ENCODE peak calls at places on chromosome 1, in six cellular contexts. S is HFF-Myc, U is body of pancreas, G is A549, P is PC-3, R is cardiac fibroblast. F is an unnamed sample.

GRCh38 chr1:180502361-180503273 is at the start of gene ACBD6:
- DNase-seq in R (peak; percentile 90), U (peak; percentile 83), S (peak; percentile 64), G (peak; percentile 94), P (peak; percentile 78), F (peak; percentile 93)

GRCh38 chr1:19336543-19336942 is 24.4 kb downstream of the SLC66A1 start:
- DNase-seq in G (no peak), P (peak; percentile 81), U (no peak), R (no peak), S (no peak), F (no peak)

GRCh38 chr1:22662318-22662717 is 9.3 kb downstream of the C1QB start:
- DNase-seq in U (no peak), S (no peak), G (peak; percentile 66), R (no peak), P (peak; percentile 28), F (peak; percentile 44)

GRCh38 chr1:244971524-244972216 is 107.3 kb upstream of the HNRNPU start:
- DNase-seq in S (no peak), U (no peak), P (no peak), R (no peak), G (no peak), F (peak; percentile 26)

GRCh38 chr1:22342734-22343191 is 108.9 kb upstream of the ZBTB40 start:
- DNase-seq in R (no peak), U (no peak), P (no peak), G (no peak), S (no peak), F (no peak)

GRCh38 chr1:26145041-26145959 is 13.6 kb upstream of the FAM110D start:
- DNase-seq in R (peak; percentile 88), U (peak; percentile 88), P (peak; percentile 90), G (peak; percentile 80), S (no peak), F (peak; percentile 67)

GRCh38 chr1:3731951-3732746 is 20.1 kb upstream of the CCDC27 start:
- DNase-seq in R (no peak), P (no peak), S (no peak), U (no peak), G (no peak), F (no peak)

GRCh38 chr1:202706851-202707250 is 3.4 kb downstream of the SYT2 start:
- DNase-seq in S (no peak), R (no peak), U (no peak), G (no peak), P (no peak), F (no peak)

GRCh38 chr1:108801101-108801500 is 54.6 kb downstream of the STXBP3 start:
- DNase-seq in G (no peak), U (no peak), R (peak; percentile 37), P (no peak), S (no peak), F (no peak)

GRCh38 chr1:16122361-16122881 is 33.4 kb downstream of the EPHA2 start:
- DNase-seq in G (no peak), U (no peak), R (peak; percentile 24), P (peak; percentile 38), S (no peak), F (no peak)

GRCh38 chr1:91712981-91713841 is 172.7 kb downstream of the TGFBR3 start:
- DNase-seq in G (no peak), R (peak; percentile 81), U (no peak), P (no peak), S (no peak), F (peak; percentile 53)

GRCh38 chr1:165114022-165114888 is 242.3 kb downstream of the LMX1A start:
- DNase-seq in G (peak; percentile 59), R (peak; percentile 51), P (peak; percentile 91), U (peak; percentile 49), S (peak; percentile 42), F (peak; percentile 20)

GRCh38 chr1:223720987-223721591 is 8.8 kb downstream of the CAPN2 start:
- DNase-seq in U (no peak), S (no peak), R (peak; percentile 77), G (peak; percentile 87), P (peak; percentile 74), F (no peak)

GRCh38 chr1:15616704-15617172 is 520 bp upstream of the DDI2 start:
- DNase-seq in R (peak; percentile 64), S (no peak), G (no peak), U (no peak), P (no peak), F (peak; percentile 27)

GRCh38 chr1:175272361-175272760 is 79.8 kb upstream of the KIAA0040 start:
- DNase-seq in U (no peak), R (no peak), S (no peak), P (no peak), G (no peak), F (no peak)

GRCh38 chr1:240190881-240191385 is 99.2 kb downstream of the FMN2 start:
- DNase-seq in G (peak; percentile 87), P (peak; percentile 88), R (peak; percentile 86), S (peak; percentile 92), U (no peak), F (no peak)

GRCh38 chr1:25573961-25574360 is 30.6 kb downstream of the LDLRAP1 start:
- DNase-seq in S (no peak), G (no peak), P (no peak), R (no peak), U (no peak), F (no peak)

GRCh38 chr1:167681024-167681423 is 40.8 kb upstream of the MPZL1 start:
- DNase-seq in U (no peak), R (no peak), G (no peak), P (no peak), S (no peak), F (no peak)

GRCh38 chr1:53576381-53576801 is 117.2 kb downstream of the DMRTB1 start:
- DNase-seq in R (no peak), G (no peak), U (no peak), S (no peak), P (no peak), F (no peak)

GRCh38 chr1:112337028-112337531 is 58.9 kb upstream of the CTTNBP2NL start:
- DNase-seq in U (peak; percentile 48), S (no peak), G (peak; percentile 45), P (peak; percentile 38), R (peak; percentile 72), F (peak; percentile 21)

GRCh38 chr1:6286266-6286665 is 25.4 kb upstream of the GPR153 start:
- DNase-seq in U (no peak), R (no peak), G (no peak), S (no peak), P (no peak), F (no peak)

GRCh38 chr1:66769512-66770229 is 17.4 kb downstream of the DYNLT5 start:
- DNase-seq in U (no peak), G (no peak), P (no peak), R (no peak), S (no peak), F (no peak)

GRCh38 chr1:223876643-223877042 is 30.9 kb upstream of the TP53BP2 start:
- DNase-seq in U (no peak), G (no peak), P (no peak), R (no peak), S (no peak), F (no peak)

GRCh38 chr1:218743861-218744505 is 398.8 kb downstream of the TGFB2 start:
- DNase-seq in P (peak; percentile 53), U (no peak), S (no peak), R (no peak), G (no peak), F (no peak)

DNA sequence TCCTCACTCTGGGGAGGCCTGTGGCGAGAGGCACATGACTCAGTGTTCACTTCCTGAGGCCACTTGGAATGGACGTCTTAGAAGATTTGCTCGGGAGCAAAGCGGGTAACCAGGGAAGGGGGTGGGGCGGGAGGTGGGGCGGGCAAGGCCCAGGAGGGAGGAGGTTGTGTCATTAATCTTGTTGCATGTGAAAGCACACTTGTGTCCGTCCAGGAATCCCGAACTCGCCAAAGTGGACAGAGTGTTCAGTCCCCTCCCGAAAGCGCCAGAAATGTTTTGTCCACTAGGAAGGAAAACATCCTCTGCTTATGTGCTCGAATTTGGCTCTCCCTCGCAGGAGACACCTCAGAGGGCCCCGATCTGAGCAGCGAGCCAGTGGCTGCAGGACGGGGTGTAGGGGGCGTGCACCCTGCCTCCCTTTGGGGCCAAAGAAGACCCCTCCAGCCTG is 84.2 kb downstream of the SPSB1 start:
- DNase-seq in R (peak; percentile 63), U (no peak), P (no peak), S (no peak), G (no peak), F (no peak)
- TF ChIP-seq CTCF in R (no peak), U (no peak), P (no peak), S (no peak), G (no peak), F (no peak)

GRCh38 chr1:115982399-115982798 is 6.1 kb downstream of the SLC22A15 start:
- DNase-seq in S (no peak), P (no peak), R (no peak), G (no peak), U (no peak), F (peak; percentile 42)

GRCh38 chr1:115980156-115980555 is 3.8 kb downstream of the SLC22A15 start:
- DNase-seq in S (no peak), P (no peak), R (no peak), G (no peak), U (no peak), F (no peak)

GRCh38 chr1:115978292-115978941 is 2.1 kb downstream of the SLC22A15 start:
- DNase-seq in R (no peak), U (no peak), S (no peak), G (no peak), P (no peak), F (no peak)

GRCh38 chr1:115983584-115983983 is 7.3 kb downstream of the SLC22A15 start:
- DNase-seq in U (no peak), P (no peak), S (no peak), G (no peak), R (no peak), F (no peak)

DNA sequence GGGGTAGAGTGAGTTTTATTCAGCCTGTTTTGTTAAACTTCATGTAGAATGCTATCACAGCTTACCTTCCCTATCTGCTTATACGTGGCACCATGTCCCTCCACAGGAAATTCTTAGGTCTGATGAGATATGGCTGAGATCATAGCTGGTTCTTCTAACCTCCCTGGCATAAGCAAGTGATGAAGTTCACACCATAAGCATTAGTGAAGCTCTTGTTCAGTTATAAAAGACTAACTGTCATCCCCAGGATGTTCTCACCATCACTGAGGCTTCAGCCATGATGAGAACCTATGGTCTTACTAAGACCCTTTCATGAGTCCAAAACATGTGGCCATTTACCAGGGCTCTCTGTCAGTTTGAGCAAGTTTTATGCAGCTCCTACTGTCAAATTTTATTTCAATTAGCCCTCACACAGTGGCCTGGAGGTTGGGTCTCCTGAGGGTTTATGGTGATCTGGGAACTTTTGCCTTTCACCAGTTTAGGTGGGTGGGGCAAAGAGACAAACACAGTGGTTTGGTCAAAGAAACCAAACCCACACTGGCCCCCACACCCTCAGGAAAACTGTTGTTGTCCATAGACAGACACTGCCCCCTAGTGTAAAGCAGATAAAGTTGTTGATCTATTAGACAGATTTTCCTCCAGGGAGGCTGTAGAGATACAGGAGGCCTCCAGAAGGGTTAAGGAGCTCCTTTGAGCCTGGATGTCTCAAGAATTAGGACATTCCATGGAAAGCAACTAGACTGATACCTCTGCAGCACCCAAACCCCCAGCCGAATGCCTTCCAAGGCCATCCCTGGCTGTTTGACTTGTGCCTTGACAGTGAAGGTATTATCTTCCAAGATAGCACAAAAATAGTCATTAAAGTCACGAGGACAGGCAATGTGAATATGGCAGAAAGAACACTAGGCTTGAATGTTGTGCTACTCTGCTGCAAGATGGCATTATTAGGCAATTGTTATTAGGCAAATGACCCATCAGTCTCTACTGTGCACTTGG is 5.0 kb downstream of the SLC22A15 start:
- DNase-seq in S (no peak), G (peak; percentile 25), P (peak; percentile 64), U (no peak), R (peak; percentile 64), F (peak; percentile 67)
- TF ChIP-seq CTCF in S (peak; percentile 62), G (peak; percentile 58), P (peak; percentile 93), U (peak; percentile 46), R (peak; percentile 67), F (peak; percentile 68)

GRCh38 chr1:214602764-214603657 is at the start of gene CENPF:
- DNase-seq in R (peak; percentile 99), P (peak; percentile 99), S (peak; percentile 98), U (peak; percentile 96), G (peak; percentile 99), F (peak; percentile 98)
- TF ChIP-seq CTCF in R (peak; percentile 18), P (no peak), S (no peak), U (peak; percentile 13), G (no peak), F (peak; percentile 5)

GRCh38 chr1:63915121-63915520 is 141.3 kb downstream of the ROR1 start:
- DNase-seq in P (peak; percentile 35), S (no peak), R (no peak), U (no peak), G (peak; percentile 41), F (peak; percentile 17)
- TF ChIP-seq CTCF in P (peak; percentile 50), S (peak; percentile 36), R (peak; percentile 32), U (no peak), G (no peak), F (peak; percentile 34)